ENCODE peak calls at places on chromosomes 1 and 21, in ten cellular contexts. X is activated CD8-positive, alpha-beta memory T cell treated with anti-CD3 and anti-CD28 coated beads for 1 hour; Z is K562; U is hippocampal formation; P is Calu3; Y is tibial artery; E is M059J; S is effector memory CD4-positive, alpha-beta T cell; G is hypothalamus; B is prostate gland. W is an unnamed sample.

GRCh38 chr1:29298175-29298720 is 61.9 kb downstream of the PTPRU start:
- DNase-seq in Y (peak; percentile 34), B (no peak), U (no peak), S (no peak), E (no peak), Z (no peak), X (no peak), P (no peak), G (no peak), W (no peak)

GRCh38 chr1:114215426-114215825 is 61.8 kb upstream of the SYT6 start:
- DNase-seq in G (no peak), P (no peak), X (no peak), E (no peak), S (no peak), Y (no peak), U (no peak), B (no peak), Z (no peak), W (no peak)

GRCh38 chr21:42317826-42318746 is 2.9 kb upstream of the TFF3 start:
- DNase-seq in Y (no peak), B (no peak), U (no peak), X (no peak), Z (no peak), G (no peak), E (no peak), S (no peak), P (no peak), W (no peak)

GRCh38 chr1:56578664-56578962 is 750 bp downstream of the PLPP3 start:
- DNase-seq in G (no peak), P (peak; percentile 23), X (no peak), S (no peak), E (peak; percentile 41), B (no peak), U (no peak), Y (no peak), Z (no peak), W (no peak)

GRCh38 chr1:215507119-215507518 is 60.0 kb upstream of the KCTD3 start:
- DNase-seq in Z (no peak), S (no peak), X (no peak), G (no peak), E (peak; percentile 51), U (no peak), B (no peak), Y (no peak), P (no peak), W (peak; percentile 28)

GRCh38 chr1:174051956-174052355 is 29.8 kb upstream of the RC3H1 start:
- DNase-seq in Z (peak; percentile 12), U (peak; percentile 85), P (no peak), E (peak; percentile 53), Y (no peak), S (no peak), B (no peak), X (no peak), G (peak; percentile 3), W (no peak)

GRCh38 chr1:225767591-225768540 is 9.8 kb upstream of the SRP9 start:
- DNase-seq in E (peak; percentile 83), G (no peak), Y (peak; percentile 82), X (no peak), P (no peak), S (no peak), Z (no peak), U (no peak), B (no peak), W (no peak)

GRCh38 chr1:225657462-225657989 is 4.6 kb upstream of the ENAH start:
- DNase-seq in Z (no peak), E (peak; percentile 84), S (no peak), Y (no peak), U (peak; percentile 11), X (no peak), G (no peak), P (peak; percentile 5), B (peak; percentile 71), W (no peak)

GRCh38 chr1:66350001-66350547 is 183.9 kb upstream of the SGIP1 start:
- DNase-seq in B (peak; percentile 10), E (peak; percentile 72), Y (no peak), P (no peak), X (no peak), G (no peak), S (peak; percentile 68), U (peak; percentile 60), Z (no peak), W (no peak)

GRCh38 chr1:63713627-63714481 is 60.0 kb upstream of the ROR1 start:
- DNase-seq in X (no peak), G (no peak), U (no peak), Y (no peak), P (no peak), Z (no peak), E (peak; percentile 89), B (no peak), S (no peak), W (peak; percentile 92)

GRCh38 chr1:1842360-1843146 is 48.3 kb downstream of the GNB1 start:
- DNase-seq in P (no peak), G (no peak), E (no peak), Y (no peak), U (no peak), X (no peak), B (no peak), S (no peak), Z (peak; percentile 47), W (no peak)

GRCh38 chr1:39645411-39646043 is 6.1 kb upstream of the HEYL start:
- DNase-seq in B (no peak), P (no peak), U (no peak), Y (no peak), S (no peak), Z (no peak), E (no peak), G (no peak), X (no peak), W (no peak)

GRCh38 chr1:171346866-171347265 is 32.9 kb downstream of the FMO4 start:
- DNase-seq in P (no peak), S (no peak), Z (no peak), Y (no peak), B (no peak), G (no peak), E (peak; percentile 26), X (no peak), U (no peak), W (no peak)

GRCh38 chr1:10900265-10900651 is 103.8 kb upstream of the CASZ1 start:
- DNase-seq in Y (no peak), Z (no peak), U (no peak), X (no peak), S (no peak), B (peak; percentile 15), G (no peak), E (no peak), P (no peak), W (no peak)

GRCh38 chr21:41712730-41713129 is 54.1 kb downstream of the RIPK4 start:
- DNase-seq in G (no peak), X (no peak), U (no peak), S (no peak), Z (no peak), B (peak; percentile 43), P (no peak), Y (no peak), E (no peak), W (no peak)

GRCh38 chr1:240784776-240785175 is 172.8 kb upstream of the GREM2 start:
- DNase-seq in X (no peak), P (no peak), Z (no peak), Y (no peak), B (no peak), S (no peak), U (no peak), G (no peak), E (no peak), W (no peak)

GRCh38 chr21:34116569-34116968 is 43.2 kb downstream of the MRPS6 start:
- DNase-seq in Y (no peak), S (no peak), B (no peak), P (no peak), G (no peak), Z (no peak), E (no peak), X (no peak), U (no peak), W (no peak)

GRCh38 chr1:178465011-178465410 is 31.8 kb downstream of the CLEC20A start:
- DNase-seq in B (no peak), Y (no peak), G (no peak), P (no peak), U (no peak), Z (no peak), E (peak; percentile 66), X (no peak), S (no peak), W (peak; percentile 26)

GRCh38 chr1:168729405-168729802 is 398 bp upstream of the DPT start:
- DNase-seq in P (no peak), Y (no peak), S (no peak), U (no peak), B (no peak), E (no peak), Z (no peak), G (no peak), X (no peak), W (no peak)

GRCh38 chr1:1431845-1432565 is 3.5 kb upstream of the VWA1 start:
- DNase-seq in S (no peak), Z (peak; percentile 65), X (no peak), P (peak; percentile 62), B (no peak), U (no peak), E (no peak), G (no peak), Y (peak; percentile 85), W (no peak)

GRCh38 chr1:23980006-23980724 is at the start of gene SRSF10:
- DNase-seq in U (peak; percentile 98), E (peak; percentile 99), Z (peak; percentile 98), P (peak; percentile 93), S (peak; percentile 96), X (peak; percentile 95), Y (peak; percentile 99), B (peak; percentile 98), G (peak; percentile 96), W (peak; percentile 96)

GRCh38 chr1:182476625-182477024 is 26.7 kb downstream of the RGSL1 start:
- DNase-seq in B (no peak), S (no peak), X (no peak), P (no peak), Z (no peak), U (no peak), Y (no peak), E (no peak), G (no peak), W (no peak)

GRCh38 chr1:39115271-39116110 is 89.0 kb upstream of the MACF1 start:
- DNase-seq in P (no peak), Y (no peak), S (no peak), B (no peak), U (no peak), X (no peak), Z (peak; percentile 67), G (no peak), E (peak; percentile 45), W (no peak)

GRCh38 chr1:233730809-233731208 is 116.9 kb downstream of the KCNK1 start:
- DNase-seq in S (no peak), B (no peak), Y (no peak), G (no peak), E (peak; percentile 18), X (no peak), U (no peak), P (peak; percentile 26), Z (peak; percentile 43), W (no peak)

GRCh38 chr1:40824591-40825429 is 37.4 kb downstream of the CITED4 start:
- DNase-seq in Y (no peak), B (no peak), U (no peak), S (no peak), G (no peak), Z (no peak), P (no peak), X (no peak), E (peak; percentile 20), W (peak; percentile 20)

GRCh38 chr1:62906428-62906886 is 122.5 kb downstream of the ATG4C start:
- DNase-seq in U (no peak), S (no peak), X (no peak), Y (no peak), G (no peak), Z (peak; percentile 39), E (no peak), B (no peak), P (no peak), W (no peak)

GRCh38 chr1:75672528-75673393 is 51.7 kb upstream of the ACADM start:
- DNase-seq in G (no peak), Z (peak; percentile 55), B (no peak), U (no peak), P (peak; percentile 8), Y (no peak), E (peak; percentile 90), X (no peak), S (no peak), W (peak; percentile 54)

GRCh38 chr1:248696261-248696660 is 6.3 kb downstream of the OR14I1 start:
- DNase-seq in P (peak; percentile 43), Y (no peak), X (no peak), U (peak; percentile 2), S (no peak), E (peak; percentile 34), Z (no peak), G (no peak), B (no peak), W (no peak)